ENCODE peak calls at places on chromosomes 11 and 22, in four cellular contexts. J is testis, S is heart left ventricle, P is ovary. E is an unnamed sample.

GRCh38 chr22:24155597-24156145 is 25.6 kb upstream of the SUSD2 start:
- DNase-seq in J (peak; percentile 76), P (peak; percentile 86), S (peak; percentile 89), E (peak; percentile 76)

GRCh38 chr11:129974672-129975071 is 28.0 kb downstream of the PRDM10 start:
- DNase-seq in J (no peak), S (no peak), P (no peak), E (no peak)

GRCh38 chr22:37089451-37089850 is 20.1 kb downstream of the TMPRSS6 start:
- DNase-seq in P (no peak), J (no peak), S (no peak), E (no peak)

GRCh38 chr11:63536669-63537292 is at the start of gene PLAAT4:
- DNase-seq in J (peak; percentile 61), P (peak; percentile 62), S (no peak), E (peak; percentile 68)

GRCh38 chr11:112002491-112003216 is 22.6 kb upstream of the DLAT start:
- DNase-seq in J (no peak), P (no peak), S (no peak), E (no peak)

GRCh38 chr11:69372589-69373250 is 78.8 kb downstream of the MYEOV start:
- DNase-seq in S (no peak), J (peak; percentile 2), P (no peak), E (no peak)

GRCh38 chr11:113553235-113553634 is 78.0 kb upstream of the DRD2 start:
- DNase-seq in P (no peak), J (no peak), S (no peak), E (no peak)

GRCh38 chr11:35388054-35388453 is 31.3 kb downstream of the SLC1A2 start:
- DNase-seq in J (no peak), S (no peak), P (no peak), E (no peak)

GRCh38 chr11:32891657-32892354 is 805 bp upstream of the QSER1 start:
- DNase-seq in J (peak; percentile 46), S (no peak), P (no peak), E (peak; percentile 37)

GRCh38 chr22:46105494-46106278 is 44.6 kb upstream of the PPARA start:
- DNase-seq in J (no peak), S (no peak), P (peak; percentile 71), E (no peak)

GRCh38 chr22:46103664-46104063 is 46.7 kb upstream of the PPARA start:
- DNase-seq in S (no peak), P (no peak), J (no peak), E (no peak)

GRCh38 chr22:46106279-46107022 is 43.9 kb upstream of the PPARA start:
- DNase-seq in S (no peak), J (no peak), P (no peak), E (no peak)

GRCh38 chr22:46104170-46104880 is 46.0 kb upstream of the PPARA start:
- DNase-seq in J (peak; percentile 95), S (no peak), P (peak; percentile 89), E (no peak)

DNA sequence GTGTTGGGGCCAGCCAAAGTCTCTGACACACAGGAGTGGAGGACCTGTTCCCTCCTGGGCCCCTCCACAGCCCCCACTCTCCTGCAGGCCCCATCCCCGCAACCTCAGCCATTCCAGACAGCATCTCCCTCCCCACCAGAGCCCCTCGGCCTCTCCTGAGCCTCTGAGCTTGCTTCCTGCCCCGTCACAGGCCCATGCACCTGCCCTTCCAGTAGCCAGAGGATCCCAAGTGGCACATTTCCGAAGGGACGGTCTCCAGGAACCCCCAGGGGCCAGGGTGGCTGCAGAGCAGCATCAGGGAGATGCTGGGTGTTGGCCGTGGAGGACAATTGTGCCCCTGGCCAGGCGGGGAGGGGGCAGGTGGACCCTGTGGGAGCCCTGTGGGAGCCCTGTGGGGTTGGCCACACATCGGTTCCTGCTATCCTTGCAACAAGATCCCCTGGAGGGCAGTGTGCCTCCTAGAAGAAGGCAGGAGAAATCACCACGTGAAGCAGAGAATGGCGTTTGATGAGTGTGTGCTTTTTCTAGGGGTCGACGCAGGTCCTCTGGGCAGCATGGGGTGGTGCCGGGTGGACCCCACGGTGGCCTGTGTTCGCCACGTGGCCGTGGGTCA is 45.3 kb upstream of the PPARA start:
- DNase-seq in J (no peak), S (no peak), P (no peak), E (no peak)
- TF ChIP-seq CTCF in J (no peak), S (no peak), P (no peak), E (no peak)

GRCh38 chr22:20499769-20500168 is 4.2 kb upstream of the KLHL22 start:
- DNase-seq in J (no peak), S (no peak), P (no peak), E (no peak)
- H3K4me3 ChIP-seq in J (no peak overlapping the region), S (no peak overlapping the region), P (no peak overlapping the region), E (no peak overlapping the region)

DNA sequence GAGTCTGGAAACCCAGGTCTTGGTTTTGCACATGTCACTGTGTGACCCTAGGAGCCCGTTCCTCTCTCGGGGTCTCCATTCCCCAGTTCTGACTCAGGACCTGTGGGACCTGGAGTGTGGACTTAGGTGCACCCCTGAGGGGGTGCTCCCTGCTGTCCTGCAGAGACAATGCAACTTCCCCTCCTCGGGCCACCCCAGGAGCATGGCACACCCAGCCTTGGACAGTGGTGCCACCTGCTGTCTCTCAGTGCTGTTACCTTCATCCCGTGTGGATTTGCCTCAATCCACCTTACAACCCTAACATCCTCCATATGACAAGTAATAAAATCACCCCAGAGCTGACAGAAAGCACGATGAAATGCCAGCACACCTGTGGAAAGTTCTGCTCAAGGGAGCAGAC is 27.5 kb upstream of the CRYBB3 start:
- DNase-seq in J (peak; percentile 54), P (no peak), S (no peak), E (peak; percentile 27)
- TF ChIP-seq CTCF in J (peak; percentile 34), P (no peak), S (peak; percentile 58), E (peak; percentile 40)

GRCh38 chr22:22926359-22927195 is 39.0 kb downstream of the IGLL5 start:
- DNase-seq in J (no peak), S (peak; percentile 49), P (no peak), E (no peak)

GRCh38 chr22:22924369-22925145 is 36.9 kb downstream of the IGLL5 start:
- DNase-seq in J (no peak), P (no peak), S (peak; percentile 17), E (no peak)

GRCh38 chr22:22923930-22924329 is 36.3 kb downstream of the IGLL5 start:
- DNase-seq in P (no peak), J (no peak), S (peak; percentile 25), E (no peak)

GRCh38 chr22:22925795-22926358 is 38.3 kb downstream of the IGLL5 start:
- DNase-seq in J (no peak), S (peak; percentile 7), P (no peak), E (no peak)

DNA sequence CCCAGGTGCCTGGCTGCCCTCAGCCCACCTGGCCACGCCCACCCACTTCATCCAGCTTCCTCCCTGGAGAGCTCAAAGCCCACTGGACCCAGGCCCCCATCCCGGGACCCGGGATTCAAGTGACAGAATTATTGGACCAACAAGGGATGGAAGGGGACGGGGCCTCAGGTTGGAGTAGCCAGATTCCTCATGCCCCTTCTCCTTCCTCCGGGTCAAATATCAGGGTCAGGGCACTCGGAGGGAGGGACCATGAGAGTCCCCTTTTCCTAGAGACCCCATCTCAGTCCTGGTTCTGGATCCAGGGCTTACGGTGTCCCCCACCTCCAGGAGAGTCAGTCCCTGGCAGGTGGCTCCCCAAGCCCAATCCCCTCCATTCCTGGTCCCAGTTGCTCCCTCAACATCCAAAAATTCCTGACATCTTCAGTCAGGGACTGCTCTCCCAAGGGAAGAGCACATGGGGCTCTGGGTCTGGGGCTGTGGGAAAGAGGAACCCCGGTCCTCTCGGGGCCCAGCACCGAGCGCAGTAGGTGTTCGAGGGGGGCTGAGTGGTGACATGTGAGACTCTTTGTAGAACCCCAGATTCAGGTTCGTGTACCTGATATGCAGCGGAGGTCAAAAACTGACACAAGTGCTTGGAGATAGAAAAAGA is 37.7 kb downstream of the IGLL5 start:
- DNase-seq in S (peak; percentile 53), J (no peak), P (no peak), E (no peak)
- H3K4me3 ChIP-seq in S (no peak overlapping the region), J (no peak overlapping the region), P (no peak overlapping the region), E (no peak overlapping the region)

DNA sequence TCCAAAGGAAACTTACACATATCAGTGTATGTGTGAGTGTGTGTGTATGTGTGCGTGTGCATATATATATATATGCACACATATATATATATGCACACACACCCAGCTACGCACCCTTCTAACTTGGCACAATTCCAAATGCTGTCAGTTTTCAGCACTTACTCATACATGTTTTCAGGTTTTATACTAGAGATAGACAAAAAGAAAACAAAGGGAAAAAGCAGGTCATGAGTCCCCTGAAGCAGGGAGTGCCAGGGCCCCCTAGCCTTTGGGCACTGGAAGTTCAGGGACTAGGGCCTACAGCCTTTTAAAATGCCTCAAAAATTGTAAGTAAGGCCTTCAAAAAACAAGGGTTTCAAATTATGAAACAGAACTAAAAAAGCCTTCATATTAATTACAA is 265.4 kb downstream of the CADM1 start:
- DNase-seq in P (no peak), J (no peak), S (no peak), E (no peak)
- TF ChIP-seq CTCF in P (no peak), J (no peak), S (no peak), E (no peak)

GRCh38 chr11:85902353-85902752 is 47.2 kb downstream of the CCDC83 start:
- DNase-seq in P (no peak), S (no peak), J (no peak), E (no peak)
- H3K4me3 ChIP-seq in P (no peak overlapping the region), S (no peak overlapping the region), J (no peak overlapping the region), E (no peak overlapping the region)

GRCh38 chr11:360326-361280 is 8.7 kb upstream of the B4GALNT4 start:
- DNase-seq in S (no peak), J (no peak), P (no peak), E (no peak)

GRCh38 chr11:365831-366230 is 3.5 kb upstream of the B4GALNT4 start:
- DNase-seq in J (no peak), P (no peak), S (no peak), E (no peak)

GRCh38 chr11:362642-363442 is 6.5 kb upstream of the B4GALNT4 start:
- DNase-seq in P (no peak), S (no peak), J (no peak), E (no peak)

GRCh38 chr11:364991-365390 is 4.3 kb upstream of the B4GALNT4 start:
- DNase-seq in S (no peak), P (no peak), J (no peak), E (no peak)

GRCh38 chr11:363948-364761 is 5.1 kb upstream of the B4GALNT4 start:
- DNase-seq in P (no peak), S (no peak), J (no peak), E (peak; percentile 72)
- TF ChIP-seq CTCF in P (no peak), S (no peak), J (no peak), E (peak; percentile 64)

E was measured in GM12865.